ENCODE peak calls at places on chromosomes 5 and 9, in six cellular contexts. G is A549, I is body of pancreas, X is tibial nerve, J is ovary, C is Peyer's patch. E is an unnamed sample.

GRCh38 chr9:107548298-107549142 is 59.0 kb upstream of the KLF4 start:
- DNase-seq in C (peak; percentile 53), I (peak; percentile 9), X (no peak), G (peak; percentile 78), J (peak; percentile 11), E (peak; percentile 47)

GRCh38 chr5:172868924-172869565 is 35.0 kb downstream of the ERGIC1 start:
- DNase-seq in J (peak; percentile 91), C (peak; percentile 75), X (peak; percentile 75), I (peak; percentile 73), G (peak; percentile 93), E (peak; percentile 94)

GRCh38 chr5:172789687-172790495 is 18.9 kb upstream of the DUSP1 start:
- DNase-seq in X (peak; percentile 21), C (peak; percentile 46), J (peak; percentile 85), I (no peak), G (no peak), E (no peak)

GRCh38 chr9:123933401-123933800 is 3.5 kb upstream of the DENND1A start:
- DNase-seq in J (no peak), X (no peak), G (peak; percentile 92), I (no peak), C (peak; percentile 49), E (no peak)

GRCh38 chr9:109981091-109981490 is 201.1 kb downstream of the PALM2AKAP2 start:
- DNase-seq in I (no peak), J (no peak), C (no peak), G (no peak), X (no peak), E (no peak)

GRCh38 chr5:30607301-30607700 is 586.2 kb upstream of the CDH6 start:
- DNase-seq in J (no peak), X (no peak), C (no peak), I (no peak), G (no peak), E (no peak)

GRCh38 chr9:125106285-125106893 is 36.9 kb downstream of the SCAI start:
- DNase-seq in X (no peak), J (no peak), I (no peak), C (no peak), G (no peak), E (no peak)

GRCh38 chr5:36619012-36619635 is 12.7 kb downstream of the SLC1A3 start:
- DNase-seq in J (no peak), C (no peak), I (no peak), X (no peak), G (no peak), E (no peak)

GRCh38 chr5:90248640-90249039 is 160.9 kb downstream of the CETN3 start:
- DNase-seq in C (no peak), X (no peak), I (no peak), G (no peak), J (no peak), E (no peak)

GRCh38 chr5:111143910-111144309 is 51.8 kb downstream of the WDR36 start:
- DNase-seq in C (no peak), I (peak; percentile 23), J (peak; percentile 77), G (no peak), X (peak; percentile 25), E (no peak)

GRCh38 chr5:136738829-136739228 is 373.5 kb upstream of the TRPC7 start:
- DNase-seq in C (no peak), X (no peak), I (no peak), G (no peak), J (no peak), E (no peak)

GRCh38 chr5:55173696-55174101 is 722 bp upstream of the CDC20B start:
- DNase-seq in J (no peak), C (no peak), G (no peak), I (peak; percentile 19), X (no peak), E (no peak)

GRCh38 chr9:68732405-68733020 is 27.5 kb downstream of the PIP5K1B start:
- DNase-seq in J (no peak), I (no peak), G (no peak), X (no peak), C (no peak), E (no peak)

GRCh38 chr9:32627394-32627954 is 8.0 kb downstream of the TAF1L start:
- DNase-seq in G (peak; percentile 45), J (no peak), I (no peak), X (no peak), C (no peak), E (no peak)

GRCh38 chr5:176792584-176793342 is 17.6 kb upstream of the UNC5A start:
- DNase-seq in J (no peak), C (no peak), I (no peak), X (no peak), G (no peak), E (no peak)

GRCh38 chr9:14730367-14730958 is 7.9 kb upstream of the CER1 start:
- DNase-seq in X (no peak), I (no peak), G (no peak), J (no peak), C (no peak), E (no peak)

GRCh38 chr5:73974871-73975351 is 348.9 kb downstream of the ARHGEF28 start:
- DNase-seq in J (no peak), G (no peak), X (no peak), I (peak; percentile 46), C (no peak), E (no peak)

GRCh38 chr5:142211918-142212317 is 103.3 kb downstream of the NDFIP1 start:
- DNase-seq in X (no peak), C (no peak), G (no peak), J (no peak), I (no peak), E (no peak)

GRCh38 chr5:140261403-140262171 is 41.3 kb downstream of the PFDN1 start:
- DNase-seq in X (peak; percentile 45), C (peak; percentile 84), G (peak; percentile 83), J (peak; percentile 71), I (peak; percentile 91), E (peak; percentile 89)

GRCh38 chr5:160199410-160199911 is 29.8 kb upstream of the FABP6 start:
- DNase-seq in C (peak; percentile 79), G (peak; percentile 53), J (peak; percentile 68), I (peak; percentile 77), X (peak; percentile 47), E (peak; percentile 21)

GRCh38 chr5:151384106-151384505 is 36.7 kb upstream of the SLC36A2 start:
- DNase-seq in C (no peak), G (no peak), J (no peak), X (no peak), I (no peak), E (no peak)

DNA sequence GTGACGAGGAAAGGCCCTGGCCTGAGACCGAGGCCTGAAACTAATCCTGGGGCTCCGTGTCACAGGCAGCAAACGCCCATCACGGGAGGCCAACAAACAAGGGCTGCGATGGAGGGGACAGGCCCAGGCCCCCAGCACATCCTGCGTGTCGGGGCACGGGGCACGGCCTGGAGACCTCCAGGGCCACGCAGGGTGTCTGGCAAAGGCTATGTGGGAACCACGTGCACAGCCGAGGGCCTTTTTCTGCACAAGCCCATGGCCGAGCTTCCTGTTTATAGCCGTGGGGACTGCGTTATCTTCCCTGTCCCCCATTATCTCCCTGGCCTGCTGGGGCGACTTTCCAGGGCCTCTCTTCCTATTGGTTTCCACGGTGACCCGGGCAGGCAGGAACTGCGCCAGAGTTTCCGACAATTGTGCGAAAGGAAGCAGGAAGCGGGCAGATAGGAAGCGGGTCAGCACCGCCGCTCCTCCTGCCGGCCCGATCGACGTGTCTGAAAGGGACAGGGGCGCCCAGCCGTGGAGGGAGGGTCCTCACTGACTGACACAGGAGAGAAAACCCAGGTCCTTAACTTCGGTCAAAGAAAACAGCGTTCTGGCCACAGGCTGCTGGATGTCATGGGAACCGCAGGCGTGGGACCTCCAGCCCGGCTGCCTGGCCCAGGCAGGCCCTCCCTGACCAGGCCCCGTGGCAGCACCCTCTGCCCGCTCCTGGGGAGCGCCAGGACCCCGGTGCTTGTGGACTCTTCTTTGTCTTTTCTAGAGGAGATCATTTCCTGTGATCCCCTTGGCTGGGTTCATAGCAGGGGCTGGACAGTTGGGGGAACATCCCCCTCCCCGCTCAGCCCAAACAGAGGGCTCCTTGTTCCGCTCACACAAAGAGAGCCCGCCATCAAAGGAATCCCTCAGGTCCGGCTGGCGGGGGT is 29.1 kb upstream of the SEC16A start:
- DNase-seq in C (no peak), I (no peak), X (no peak), J (no peak), G (no peak), E (peak; percentile 14)
- H3K27ac ChIP-seq in C (no peak overlapping the region), I (peak overlapping the region; percentile 55), X (peak overlapping the region; percentile 70), J (no peak overlapping the region), G (no peak overlapping the region), E (peak overlapping the region; percentile 82)

GRCh38 chr5:123423278-123424149 is at the start of gene CEP120:
- DNase-seq in J (peak; percentile 98), G (peak; percentile 99), X (peak; percentile 96), I (peak; percentile 99), C (peak; percentile 100), E (peak; percentile 99)
- TF ChIP-seq POLR2A in J (peak; percentile 78), G (peak; percentile 80), X (peak; percentile 86), I (peak; percentile 96), C (peak; percentile 90), E (peak; percentile 48)

GRCh38 chr5:88821161-88821560 is 61.8 kb downstream of the MEF2C start:
- DNase-seq in G (no peak), J (no peak), C (no peak), I (no peak), X (no peak), E (no peak)

GRCh38 chr5:88823201-88823600 is 59.8 kb downstream of the MEF2C start:
- DNase-seq in X (no peak), J (no peak), G (no peak), C (no peak), I (no peak), E (no peak)

GRCh38 chr5:88818296-88818695 is 64.7 kb downstream of the MEF2C start:
- DNase-seq in G (no peak), X (no peak), C (no peak), I (no peak), J (no peak), E (no peak)

GRCh38 chr5:88819332-88819999 is 63.5 kb downstream of the MEF2C start:
- DNase-seq in I (no peak), C (no peak), J (no peak), X (no peak), G (no peak), E (no peak)

DNA sequence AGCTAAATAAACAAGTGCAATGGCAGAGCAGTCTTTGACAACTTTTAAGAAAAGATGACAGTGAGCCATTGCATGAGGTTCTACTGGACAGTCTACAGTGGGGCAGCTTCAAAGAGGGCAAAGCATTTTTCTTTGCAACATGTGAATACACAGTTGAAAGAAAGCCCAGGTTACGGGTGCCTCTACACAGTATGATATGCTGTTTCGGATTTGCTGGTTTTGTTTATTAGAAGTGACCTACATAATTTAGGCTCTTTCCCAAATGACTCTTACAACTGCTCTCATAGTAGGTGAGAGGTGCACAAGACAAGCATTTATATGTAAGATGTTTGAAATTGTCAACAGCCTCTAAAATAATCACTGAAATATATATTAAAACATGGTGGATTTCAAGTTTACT is 62.4 kb downstream of the MEF2C start:
- DNase-seq in J (no peak), G (no peak), I (no peak), X (no peak), C (no peak), E (no peak)
- H3K27ac ChIP-seq in J (no peak overlapping the region), G (no peak overlapping the region), I (no peak overlapping the region), X (no peak overlapping the region), C (peak overlapping the region; percentile 12), E (peak overlapping the region; percentile 90)

GRCh38 chr9:37575511-37575914 is 667 bp downstream of the FBXO10 start:
- DNase-seq in C (peak; percentile 73), J (no peak), X (no peak), I (no peak), G (no peak), E (no peak)

GRCh38 chr9:37574996-37575395 is 1.2 kb downstream of the FBXO10 start:
- DNase-seq in X (no peak), G (no peak), I (no peak), C (no peak), J (no peak), E (peak; percentile 45)

GRCh38 chr9:37574241-37574721 is 1.9 kb downstream of the FBXO10 start:
- DNase-seq in G (no peak), I (no peak), J (no peak), C (no peak), X (no peak), E (no peak)

GRCh38 chr9:37575921-37576721 is at the start of gene FBXO10:
- DNase-seq in X (peak; percentile 29), G (peak; percentile 30), J (peak; percentile 66), I (peak; percentile 83), C (peak; percentile 82), E (peak; percentile 53)
- TF ChIP-seq POLR2A in X (peak; percentile 42), G (peak; percentile 49), J (no peak), I (peak; percentile 54), C (no peak), E (peak; percentile 95)